ENCODE peak calls at places on chromosome 13, in five cellular contexts. Y is stimulated activated CD4-positive, alpha-beta T cell treated with anti-CD3 and anti-CD28 coated beads, Interleukin-2, amount 100 ng/mL, for 24 hours; Q is progenitor cell of endocrine pancreas; B is bronchial epithelial cell; X is T-cell. G is an unnamed sample.

GRCh38 chr13:59425211-59425721 is 738.5 kb downstream of the DIAPH3 start:
- DNase-seq in Y (no peak), Q (no peak), B (peak; percentile 6), X (no peak), G (no peak)

GRCh38 chr13:40963927-40964326 is 55.2 kb downstream of the ELF1 start:
- DNase-seq in Y (no peak), Q (no peak), B (peak; percentile 88), X (no peak), G (peak; percentile 91)

GRCh38 chr13:109645831-109646230 is 140.6 kb downstream of the IRS2 start:
- DNase-seq in Y (no peak), Q (no peak), B (no peak), X (no peak), G (no peak)

GRCh38 chr13:64538711-64539110 is 2691.4 kb downstream of the PCDH9 start:
- DNase-seq in Y (no peak), Q (no peak), B (no peak), X (no peak), G (peak; percentile 9)

GRCh38 chr13:64255988-64256387 is 2840.3 kb upstream of the PCDH20 start:
- DNase-seq in Y (no peak), Q (no peak), B (no peak), X (no peak), G (no peak)

GRCh38 chr13:76285463-76285862 is 600.7 kb downstream of the KCTD12 start:
- DNase-seq in Y (no peak), Q (no peak), B (no peak), X (no peak), G (no peak)

GRCh38 chr13:68813397-68813796 is 1294.2 kb upstream of the ATXN8OS start:
- DNase-seq in Y (no peak), Q (no peak), B (no peak), X (no peak), G (no peak)

GRCh38 chr13:31209819-31210209 is 10.0 kb downstream of the B3GLCT start:
- DNase-seq in Y (no peak), Q (no peak), B (no peak), X (no peak), G (no peak)

GRCh38 chr13:112783946-112784500 is 94.2 kb downstream of the ATP11A start:
- DNase-seq in Y (no peak), Q (no peak), B (no peak), X (no peak), G (no peak)

GRCh38 chr13:108257238-108257637 is 12.3 kb upstream of the TNFSF13B start:
- DNase-seq in Y (no peak), Q (no peak), B (no peak), X (no peak), G (no peak)

GRCh38 chr13:26254583-26255102 is 714 bp downstream of the CDK8 start:
- DNase-seq in Y (peak; percentile 50), Q (peak; percentile 35), B (peak; percentile 54), X (peak; percentile 56), G (peak; percentile 72)

GRCh38 chr13:93859666-93860065 is 619.8 kb downstream of the DCT start:
- DNase-seq in Y (no peak), Q (no peak), B (no peak), X (no peak), G (no peak)

GRCh38 chr13:37046062-37046461 is 13.4 kb downstream of the SUPT20H start:
- DNase-seq in Y (no peak), Q (no peak), B (no peak), X (no peak), G (no peak)

GRCh38 chr13:40149611-40150283 is 494.3 kb downstream of the COG6 start:
- DNase-seq in Y (peak; percentile 30), Q (no peak), B (peak; percentile 89), X (no peak), G (peak; percentile 84)

GRCh38 chr13:98697833-98698232 is 54.6 kb downstream of the SLC15A1 start:
- DNase-seq in Y (no peak), Q (no peak), B (no peak), X (no peak), G (no peak)

GRCh38 chr13:58024103-58024502 is 392.6 kb downstream of the PCDH17 start:
- DNase-seq in Y (no peak), Q (no peak), B (no peak), X (no peak), G (no peak)

GRCh38 chr13:39201075-39201630 is 162.9 kb downstream of the NHLRC3 start:
- DNase-seq in Y (no peak), Q (no peak), B (no peak), X (no peak), G (no peak)

GRCh38 chr13:91123456-91124127 is 223.9 kb upstream of the MIR17HG start:
- DNase-seq in Y (no peak), Q (no peak), B (no peak), X (no peak), G (no peak)

GRCh38 chr13:28408235-28408848 is 86.6 kb downstream of the FLT1 start:
- DNase-seq in Y (no peak), Q (no peak), B (no peak), X (no peak), G (no peak)

GRCh38 chr13:75489502-75490263 is 7.7 kb upstream of the TBC1D4 start:
- DNase-seq in Y (no peak), Q (no peak), B (peak; percentile 77), X (no peak), G (peak; percentile 65)

GRCh38 chr13:28047784-28048388 is 52.5 kb downstream of the FLT3 start:
- DNase-seq in Y (no peak), Q (no peak), B (peak; percentile 64), X (no peak), G (peak; percentile 69)

GRCh38 chr13:51221674-51222509 is at the start of gene FAM124A:
- DNase-seq in Y (peak; percentile 42), Q (peak; percentile 54), B (no peak), X (peak; percentile 8), G (peak; percentile 41)

GRCh38 chr13:21717817-21718216 is 46.9 kb downstream of the FGF9 start:
- DNase-seq in Y (no peak), Q (no peak), B (peak; percentile 64), X (no peak), G (peak; percentile 69)

GRCh38 chr13:91347996-91348905 is 764 bp downstream of the MIR17HG start:
- DNase-seq in Y (peak; percentile 78), Q (peak; percentile 37), B (no peak), X (peak; percentile 67), G (peak; percentile 47)

GRCh38 chr13:19181621-19182485 is at the start of gene TUBA3C:
- DNase-seq in Y (no peak), Q (no peak), B (no peak), X (no peak), G (no peak)

GRCh38 chr13:65378943-65379519 is 1851.1 kb downstream of the PCDH9 start:
- DNase-seq in Y (no peak), Q (no peak), B (peak; percentile 3), X (no peak), G (peak; percentile 5)

GRCh38 chr13:73198888-73199497 is 140.2 kb downstream of the KLF5 start:
- DNase-seq in Y (no peak), Q (no peak), B (peak; percentile 61), X (no peak), G (peak; percentile 11)

GRCh38 chr13:99757756-99758464 is 213.7 kb downstream of the ZIC5 start:
- DNase-seq in Y (no peak), Q (no peak), B (no peak), X (no peak), G (no peak)

GRCh38 chr13:36919833-36920611 is at the start of gene SMAD9:
- DNase-seq in Y (no peak), Q (peak; percentile 53), B (peak; percentile 29), X (no peak), G (peak; percentile 76)

GRCh38 chr13:24777171-24777570 is 13.2 kb downstream of the RNF17 start:
- DNase-seq in Y (no peak), Q (no peak), B (peak; percentile 79), X (no peak), G (peak; percentile 74)

GRCh38 chr13:79679334-79679733 is 198.4 kb downstream of the NDFIP2 start:
- DNase-seq in Y (peak; percentile 44), Q (peak; percentile 51), B (peak; percentile 65), X (peak; percentile 1), G (peak; percentile 82)

GRCh38 chr13:114272977-114273376 is 8.4 kb upstream of the UPF3A start:
- DNase-seq in Y (no peak), Q (no peak), B (no peak), X (no peak), G (no peak)

GRCh38 chr13:24134772-24135171 is 25.7 kb upstream of the SPATA13 start:
- DNase-seq in Y (no peak), Q (no peak), B (no peak), X (no peak), G (no peak)

GRCh38 chr13:104389722-104390121 is 1323.5 kb upstream of the SLC10A2 start:
- DNase-seq in Y (no peak), Q (no peak), B (no peak), X (no peak), G (no peak)

GRCh38 chr13:40539954-40540706 is 126.3 kb downstream of the FOXO1 start:
- DNase-seq in Y (no peak), Q (no peak), B (peak; percentile 80), X (no peak), G (peak; percentile 79)

GRCh38 chr13:98741741-98742435 is 10.6 kb downstream of the SLC15A1 start:
- DNase-seq in Y (no peak), Q (no peak), B (no peak), X (no peak), G (no peak)

GRCh38 chr13:47598340-47598911 is 402.6 kb downstream of the SUCLA2 start:
- DNase-seq in Y (no peak), Q (no peak), B (peak; percentile 13), X (no peak), G (peak; percentile 12)

GRCh38 chr13:97266328-97266727 is 44.2 kb downstream of the MBNL2 start:
- DNase-seq in Y (no peak), Q (no peak), B (no peak), X (no peak), G (no peak)

G was measured in epithelial cell of esophagus.